ENCODE peak calls at places on chromosomes 4 and X, in four cellular contexts. N is ecto neural progenitor cell, L is left lung, T is body of pancreas. M is an unnamed sample.
A peak's percentile ranks its signal among the peaks of the same experiment; 100 is the strongest.

GRCh38 chr4:75723117-75723801 is 1.1 kb upstream of the USO1 start:
- DNase-seq in N (no peak), L (no peak), T (peak; percentile 17), M (no peak)

GRCh38 chr4:3724319-3725231 is 41.6 kb upstream of the ADRA2C start:
- DNase-seq in N (no peak), L (no peak), T (no peak), M (no peak)

GRCh38 chr4:4782969-4783368 is 76.5 kb upstream of the MSX1 start:
- DNase-seq in N (no peak), L (no peak), T (no peak), M (no peak)

GRCh38 chrX:80223922-80224579 is 196.2 kb upstream of the TENT5D start:
- DNase-seq in N (no peak), L (no peak), T (no peak), M (no peak)

GRCh38 chrX:118448273-118448783 is 47.3 kb upstream of the DOCK11 start:
- DNase-seq in N (no peak), L (no peak), T (no peak), M (no peak)

GRCh38 chr4:182803235-182803634 is 114.0 kb downstream of the DCTD start:
- DNase-seq in N (no peak), L (no peak), T (no peak), M (no peak)

GRCh38 chrX:119692241-119693031 is 532 bp downstream of the SEPTIN6 start:
- DNase-seq in N (peak; percentile 58), L (peak; percentile 55), T (peak; percentile 30), M (peak; percentile 66)

GRCh38 chr4:81807927-81808672 is 336.4 kb upstream of the RASGEF1B start:
- DNase-seq in N (no peak), L (peak; percentile 37), T (peak; percentile 30), M (no peak)

GRCh38 chr4:78528327-78528726 is 23.2 kb upstream of the ANXA3 start:
- DNase-seq in N (no peak), L (no peak), T (no peak), M (no peak)

GRCh38 chrX:104351173-104351769 is 96.5 kb upstream of the ESX1 start:
- DNase-seq in N (no peak), L (no peak), T (no peak), M (no peak)

GRCh38 chr4:169219440-169219839 is 51.3 kb downstream of the SH3RF1 start:
- DNase-seq in N (no peak), L (no peak), T (peak; percentile 64), M (no peak)

GRCh38 chr4:113738251-113738650 is 23.3 kb downstream of the CAMK2D start:
- DNase-seq in N (no peak), L (no peak), T (no peak), M (no peak)

GRCh38 chr4:89598602-89599001 is 238.4 kb downstream of the SNCA start:
- DNase-seq in N (no peak), L (no peak), T (no peak), M (no peak)

GRCh38 chrX:138519296-138519695 is 192.2 kb downstream of the FGF13 start:
- DNase-seq in N (no peak), L (no peak), T (no peak), M (no peak)

GRCh38 chr4:3124070-3124767 is 49.7 kb downstream of the HTT start:
- DNase-seq in N (no peak), L (no peak), T (no peak), M (no peak)

GRCh38 chr4:41215969-41216293 is 1.6 kb upstream of the APBB2 start:
- DNase-seq in N (no peak), L (no peak), T (no peak), M (no peak)

GRCh38 chr4:108335081-108335480 is 166.3 kb upstream of the LEF1 start:
- DNase-seq in N (peak; percentile 70), L (no peak), T (no peak), M (no peak)

GRCh38 chrX:13153796-13154195 is 109.4 kb upstream of the FAM9C start:
- DNase-seq in N (no peak), L (no peak), T (no peak), M (no peak)

GRCh38 chr4:792729-793108 is 33.2 kb downstream of the CPLX1 start:
- DNase-seq in N (no peak), L (no peak), T (no peak), M (no peak)

GRCh38 chrX:57951666-57952319 is 41.5 kb upstream of the ZXDA start:
- DNase-seq in N (no peak), L (no peak), T (no peak), M (no peak)

GRCh38 chr4:89306486-89307184 is 965 bp downstream of the GPRIN3 start:
- DNase-seq in N (no peak), L (no peak), T (no peak), M (no peak)

GRCh38 chr4:78669453-78669852 is 106.7 kb upstream of the BMP2K start:
- DNase-seq in N (no peak), L (no peak), T (no peak), M (no peak)

GRCh38 chrX:65758505-65758904 is 91.1 kb downstream of the MSN start:
- DNase-seq in N (no peak), L (no peak), T (no peak), M (no peak)

GRCh38 chr4:38601244-38601915 is 62.6 kb upstream of the KLF3 start:
- DNase-seq in N (no peak), L (no peak), T (no peak), M (no peak)

GRCh38 chr4:6150046-6150735 is 50.2 kb downstream of the JAKMIP1 start:
- DNase-seq in N (no peak), L (no peak), T (no peak), M (no peak)

GRCh38 chrX:104135677-104136076 is 21.1 kb downstream of the SLC25A53 start:
- DNase-seq in N (no peak), L (no peak), T (no peak), M (no peak)

GRCh38 chrX:65697173-65697572 is 29.7 kb downstream of the MSN start:
- DNase-seq in N (no peak), L (no peak), T (no peak), M (no peak)

GRCh38 chr4:24643774-24644520 is 59.6 kb upstream of the DHX15 start:
- DNase-seq in N (no peak), L (no peak), T (no peak), M (no peak)

GRCh38 chr4:84719115-84719514 is 136.2 kb downstream of the CDS1 start:
- DNase-seq in N (no peak), L (no peak), T (no peak), M (no peak)

GRCh38 chr4:110310795-110311194 is 112.4 kb upstream of the ELOVL6 start:
- DNase-seq in N (no peak), L (no peak), T (no peak), M (no peak)

GRCh38 chr4:112523008-112523440 is 7.0 kb upstream of the NEUROG2 start:
- DNase-seq in N (peak; percentile 80), L (no peak), T (peak; percentile 81), M (no peak)

M was measured in T-helper 22 cell.